ENCODE peak calls at places on chromosomes 4 and X, in seven cellular contexts. One of them, this sample, is unnamed.

GRCh38 chrX:38898261-38898660 is 97.0 kb downstream of the MID1IP1 start:
- DNase-seq in IMR-90: no peak
- DNase-seq in neuronal stem cell: no peak
- DNase-seq in H9: no peak
- DNase-seq in mesenchymal stem cell: no peak
- DNase-seq in H1: no peak
- DNase-seq in trophoblast cell: no peak
- DNase-seq in this sample: no peak

GRCh38 chrX:1477801-1478458 is 25.2 kb upstream of the ASMTL start:
- DNase-seq in IMR-90: no peak
- DNase-seq in neuronal stem cell: no peak
- DNase-seq in H9: no peak
- DNase-seq in mesenchymal stem cell: no peak
- DNase-seq in H1: peak
- DNase-seq in trophoblast cell: no peak
- DNase-seq in this sample: no peak

GRCh38 chr4:10584042-10584441 is 100.5 kb downstream of the CLNK start:
- DNase-seq in IMR-90: peak
- DNase-seq in neuronal stem cell: no peak
- DNase-seq in H9: no peak
- DNase-seq in mesenchymal stem cell: peak
- DNase-seq in H1: no peak
- DNase-seq in trophoblast cell: peak
- DNase-seq in this sample: no peak

GRCh38 chr4:25313194-25313895 is 771 bp downstream of the ZCCHC4 start:
- DNase-seq in IMR-90: no peak
- DNase-seq in neuronal stem cell: no peak
- DNase-seq in H9: no peak
- DNase-seq in mesenchymal stem cell: no peak
- DNase-seq in H1: no peak
- DNase-seq in trophoblast cell: peak
- DNase-seq in this sample: peak

GRCh38 chr4:53532521-53532920 is 58.8 kb downstream of the LNX1 start:
- DNase-seq in IMR-90: peak
- DNase-seq in neuronal stem cell: no peak
- DNase-seq in H9: no peak
- DNase-seq in mesenchymal stem cell: peak
- DNase-seq in H1: no peak
- DNase-seq in trophoblast cell: peak
- DNase-seq in this sample: peak

GRCh38 chrX:103356023-103356798 is at the start of gene TCEAL9:
- DNase-seq in IMR-90: peak
- DNase-seq in neuronal stem cell: no peak
- DNase-seq in H9: peak
- DNase-seq in mesenchymal stem cell: peak
- DNase-seq in H1: no peak
- DNase-seq in trophoblast cell: peak
- DNase-seq in this sample: peak

GRCh38 chrX:21837056-21837455 is 2.4 kb upstream of the MBTPS2 start:
- DNase-seq in IMR-90: no peak
- DNase-seq in neuronal stem cell: no peak
- DNase-seq in H9: no peak
- DNase-seq in mesenchymal stem cell: no peak
- DNase-seq in H1: no peak
- DNase-seq in trophoblast cell: no peak
- DNase-seq in this sample: no peak

GRCh38 chr4:89024051-89024675 is 32.8 kb downstream of the FAM13A start:
- DNase-seq in IMR-90: peak
- DNase-seq in neuronal stem cell: peak
- DNase-seq in H9: no peak
- DNase-seq in mesenchymal stem cell: peak
- DNase-seq in H1: no peak
- DNase-seq in trophoblast cell: peak
- DNase-seq in this sample: peak

GRCh38 chr4:143178923-143179322 is 5.8 kb upstream of the USP38 start:
- DNase-seq in IMR-90: no peak
- DNase-seq in neuronal stem cell: no peak
- DNase-seq in H9: no peak
- DNase-seq in mesenchymal stem cell: no peak
- DNase-seq in H1: no peak
- DNase-seq in trophoblast cell: peak
- DNase-seq in this sample: no peak

GRCh38 chr4:112515278-112516075 is 503 bp downstream of the NEUROG2 start:
- DNase-seq in IMR-90: no peak
- DNase-seq in neuronal stem cell: peak
- DNase-seq in H9: peak
- DNase-seq in mesenchymal stem cell: peak
- DNase-seq in H1: peak
- DNase-seq in trophoblast cell: peak
- DNase-seq in this sample: peak

GRCh38 chr4:124810814-124811213 is 98.3 kb upstream of the ANKRD50 start:
- DNase-seq in IMR-90: no peak
- DNase-seq in neuronal stem cell: no peak
- DNase-seq in H9: no peak
- DNase-seq in mesenchymal stem cell: peak
- DNase-seq in H1: no peak
- DNase-seq in trophoblast cell: no peak
- DNase-seq in this sample: no peak

GRCh38 chr4:1536579-1537409 is 130.6 kb upstream of the NKX1-1 start:
- DNase-seq in IMR-90: no peak
- DNase-seq in neuronal stem cell: no peak
- DNase-seq in H9: no peak
- DNase-seq in mesenchymal stem cell: no peak
- DNase-seq in H1: no peak
- DNase-seq in trophoblast cell: no peak
- DNase-seq in this sample: no peak

GRCh38 chr4:45160932-45161331 is 434.6 kb upstream of the GNPDA2 start:
- DNase-seq in IMR-90: no peak
- DNase-seq in neuronal stem cell: no peak
- DNase-seq in H9: no peak
- DNase-seq in mesenchymal stem cell: no peak
- DNase-seq in H1: no peak
- DNase-seq in trophoblast cell: no peak
- DNase-seq in this sample: no peak

GRCh38 chr4:26863512-26863911 is 2.9 kb downstream of the STIM2 start:
- DNase-seq in IMR-90: no peak
- DNase-seq in neuronal stem cell: no peak
- DNase-seq in H9: no peak
- DNase-seq in mesenchymal stem cell: no peak
- DNase-seq in H1: no peak
- DNase-seq in trophoblast cell: no peak
- DNase-seq in this sample: no peak

GRCh38 chrX:51148848-51149247 is 183.8 kb upstream of the NUDT10 start:
- DNase-seq in IMR-90: no peak
- DNase-seq in neuronal stem cell: no peak
- DNase-seq in H9: peak
- DNase-seq in mesenchymal stem cell: no peak
- DNase-seq in H1: peak
- DNase-seq in trophoblast cell: peak
- DNase-seq in this sample: peak

GRCh38 chrX:123291623-123292022 is 107.5 kb downstream of the GRIA3 start:
- DNase-seq in IMR-90: no peak
- DNase-seq in neuronal stem cell: no peak
- DNase-seq in H9: no peak
- DNase-seq in mesenchymal stem cell: no peak
- DNase-seq in H1: no peak
- DNase-seq in trophoblast cell: no peak
- DNase-seq in this sample: no peak

GRCh38 chr4:1922826-1923225 is 51.6 kb downstream of the NSD2 start:
- DNase-seq in IMR-90: no peak
- DNase-seq in neuronal stem cell: no peak
- DNase-seq in H9: no peak
- DNase-seq in mesenchymal stem cell: no peak
- DNase-seq in H1: no peak
- DNase-seq in trophoblast cell: no peak
- DNase-seq in this sample: no peak

GRCh38 chr4:99946346-99947189 is at the start of gene DNAJB14:
- DNase-seq in IMR-90: peak
- DNase-seq in neuronal stem cell: peak
- DNase-seq in H9: peak
- DNase-seq in mesenchymal stem cell: peak
- DNase-seq in H1: peak
- DNase-seq in trophoblast cell: peak
- DNase-seq in this sample: peak

GRCh38 chr4:57158221-57158620 is 48.0 kb upstream of the IGFBP7 start:
- DNase-seq in IMR-90: no peak
- DNase-seq in neuronal stem cell: no peak
- DNase-seq in H9: no peak
- DNase-seq in mesenchymal stem cell: no peak
- DNase-seq in H1: no peak
- DNase-seq in trophoblast cell: no peak
- DNase-seq in this sample: peak

GRCh38 chr4:76723916-76724315 is 174.0 kb downstream of the SOWAHB start:
- DNase-seq in IMR-90: peak
- DNase-seq in neuronal stem cell: peak
- DNase-seq in H9: no peak
- DNase-seq in mesenchymal stem cell: no peak
- DNase-seq in H1: no peak
- DNase-seq in trophoblast cell: no peak
- DNase-seq in this sample: peak

GRCh38 chr4:99723555-99724450 is 66.2 kb upstream of the C4orf54 start:
- DNase-seq in IMR-90: peak
- DNase-seq in neuronal stem cell: no peak
- DNase-seq in H9: peak
- DNase-seq in mesenchymal stem cell: peak
- DNase-seq in H1: no peak
- DNase-seq in trophoblast cell: peak
- DNase-seq in this sample: peak

GRCh38 chr4:6155996-6156395 is 44.4 kb downstream of the JAKMIP1 start:
- DNase-seq in IMR-90: no peak
- DNase-seq in neuronal stem cell: no peak
- DNase-seq in H9: no peak
- DNase-seq in mesenchymal stem cell: no peak
- DNase-seq in H1: no peak
- DNase-seq in trophoblast cell: no peak
- DNase-seq in this sample: no peak

GRCh38 chrX:56232221-56233082 is at the start of gene KLF8:
- DNase-seq in IMR-90: no peak
- DNase-seq in neuronal stem cell: no peak
- DNase-seq in H9: peak
- DNase-seq in mesenchymal stem cell: no peak
- DNase-seq in H1: peak
- DNase-seq in trophoblast cell: peak
- DNase-seq in this sample: peak

GRCh38 chr4:119493419-119493818 is 135.2 kb downstream of the PDE5A start:
- DNase-seq in IMR-90: no peak
- DNase-seq in neuronal stem cell: no peak
- DNase-seq in H9: no peak
- DNase-seq in mesenchymal stem cell: no peak
- DNase-seq in H1: no peak
- DNase-seq in trophoblast cell: peak
- DNase-seq in this sample: no peak

GRCh38 chrX:140762061-140762460 is 52.5 kb downstream of the LINC00632 start:
- DNase-seq in IMR-90: peak
- DNase-seq in neuronal stem cell: peak
- DNase-seq in H9: peak
- DNase-seq in mesenchymal stem cell: peak
- DNase-seq in H1: peak
- DNase-seq in trophoblast cell: peak
- DNase-seq in this sample: peak

GRCh38 chr4:106160560-106160959 is 155.4 kb downstream of the TBCK start:
- DNase-seq in IMR-90: peak
- DNase-seq in neuronal stem cell: no peak
- DNase-seq in H9: no peak
- DNase-seq in mesenchymal stem cell: peak
- DNase-seq in H1: no peak
- DNase-seq in trophoblast cell: no peak
- DNase-seq in this sample: no peak

GRCh38 chr4:125198916-125199315 is 115.8 kb upstream of the FAT4 start:
- DNase-seq in IMR-90: peak
- DNase-seq in neuronal stem cell: no peak
- DNase-seq in H9: no peak
- DNase-seq in mesenchymal stem cell: peak
- DNase-seq in H1: no peak
- DNase-seq in trophoblast cell: no peak
- DNase-seq in this sample: peak

DNA sequence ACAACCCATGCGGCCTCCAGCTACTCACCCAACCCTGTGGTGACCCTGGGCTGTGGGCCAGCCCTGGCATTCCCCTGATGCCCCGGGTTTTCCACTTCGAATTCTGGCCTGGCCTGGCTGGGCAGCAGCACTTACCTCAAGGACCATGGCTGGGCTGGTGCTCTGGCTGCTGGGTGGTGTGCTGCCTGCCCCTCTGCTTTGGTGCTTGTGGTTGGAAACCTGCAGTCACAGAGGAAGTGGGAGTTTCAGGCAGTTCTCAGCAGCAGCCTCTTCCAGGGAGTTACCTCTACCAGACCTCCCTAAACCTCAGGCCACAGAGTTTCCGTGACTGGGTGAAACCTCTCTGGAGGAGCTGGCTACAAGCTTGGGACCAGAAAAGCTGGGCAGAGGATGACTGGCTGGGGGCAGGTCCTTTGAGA is at the start of gene CXCR3:
- DNase-seq in IMR-90: no peak
- DNase-seq in neuronal stem cell: no peak
- DNase-seq in H9: no peak
- DNase-seq in mesenchymal stem cell: no peak
- DNase-seq in H1: no peak
- DNase-seq in trophoblast cell: no peak
- DNase-seq in this sample: no peak
- H2BK120ac ChIP-seq in IMR-90: no peak
- H2BK120ac ChIP-seq in neuronal stem cell: no peak
- H2BK120ac ChIP-seq in H9: no peak
- H2BK120ac ChIP-seq in mesenchymal stem cell: no peak
- H2BK120ac ChIP-seq in H1: no peak
- H2BK120ac ChIP-seq in trophoblast cell: no peak
- H2BK120ac ChIP-seq in this sample: no peak

GRCh38 chrX:17104433-17104832 is 158.0 kb downstream of the REPS2 start:
- DNase-seq in IMR-90: no peak
- DNase-seq in neuronal stem cell: no peak
- DNase-seq in H9: no peak
- DNase-seq in mesenchymal stem cell: no peak
- DNase-seq in H1: no peak
- DNase-seq in trophoblast cell: no peak
- DNase-seq in this sample: no peak

GRCh38 chrX:17098516-17099247 is 152.2 kb downstream of the REPS2 start:
- DNase-seq in IMR-90: no peak
- DNase-seq in neuronal stem cell: no peak
- DNase-seq in H9: no peak
- DNase-seq in mesenchymal stem cell: no peak
- DNase-seq in H1: no peak
- DNase-seq in trophoblast cell: no peak
- DNase-seq in this sample: no peak
- H3K4ac ChIP-seq in IMR-90: no peak
- H3K4ac ChIP-seq in neuronal stem cell: no peak
- H3K4ac ChIP-seq in H9: no peak
- H3K4ac ChIP-seq in mesenchymal stem cell: no peak
- H3K4ac ChIP-seq in H1: no peak
- H3K4ac ChIP-seq in trophoblast cell: no peak
- H3K4ac ChIP-seq in this sample: no peak

GRCh38 chrX:24376403-24376802 is 16.0 kb downstream of the SUPT20HL1 start:
- DNase-seq in IMR-90: no peak
- DNase-seq in neuronal stem cell: no peak
- DNase-seq in H9: no peak
- DNase-seq in mesenchymal stem cell: no peak
- DNase-seq in H1: no peak
- DNase-seq in trophoblast cell: no peak
- DNase-seq in this sample: no peak
- H2BK120ac ChIP-seq in IMR-90: no peak
- H2BK120ac ChIP-seq in neuronal stem cell: no peak
- H2BK120ac ChIP-seq in H9: no peak
- H2BK120ac ChIP-seq in mesenchymal stem cell: no peak
- H2BK120ac ChIP-seq in H1: no peak
- H2BK120ac ChIP-seq in trophoblast cell: no peak
- H2BK120ac ChIP-seq in this sample: no peak

GRCh38 chr4:37454263-37454800 is 209.8 kb downstream of the NWD2 start:
- DNase-seq in IMR-90: no peak
- DNase-seq in neuronal stem cell: no peak
- DNase-seq in H9: no peak
- DNase-seq in mesenchymal stem cell: no peak
- DNase-seq in H1: no peak
- DNase-seq in trophoblast cell: no peak
- DNase-seq in this sample: no peak
- H3K4ac ChIP-seq in IMR-90: no peak
- H3K4ac ChIP-seq in neuronal stem cell: no peak
- H3K4ac ChIP-seq in H9: no peak
- H3K4ac ChIP-seq in mesenchymal stem cell: no peak
- H3K4ac ChIP-seq in H1: no peak
- H3K4ac ChIP-seq in trophoblast cell: peak
- H3K4ac ChIP-seq in this sample: peak

This sample was measured in mesendoderm.